ENCODE peak calls at places on chromosome 5, in four cellular contexts. B is upper lobe of left lung, L is suprapubic skin, Z is stomach. I is an unnamed sample.
A peak's percentile ranks its signal among the peaks of the same experiment; 100 is the strongest.

GRCh38 chr5:137078171-137078665 is 420.9 kb downstream of the SPOCK1 start:
- DNase-seq in B (no peak), L (no peak), Z (no peak), I (no peak)

GRCh38 chr5:113195726-113196125 is 219.1 kb downstream of the DCP2 start:
- DNase-seq in B (no peak), L (no peak), Z (no peak), I (no peak)

GRCh38 chr5:67156976-67157583 is 39.5 kb downstream of the CD180 start:
- DNase-seq in B (no peak), L (no peak), Z (peak; percentile 42), I (peak; percentile 45)

GRCh38 chr5:6311568-6312501 is 66.5 kb downstream of the MED10 start:
- DNase-seq in B (peak; percentile 41), L (no peak), Z (no peak), I (no peak)

GRCh38 chr5:150167908-150168307 is 1.3 kb downstream of the CDX1 start:
- DNase-seq in B (no peak), L (no peak), Z (no peak), I (peak; percentile 59)

GRCh38 chr5:135190345-135191083 is 156.5 kb upstream of the PITX1 start:
- DNase-seq in B (peak; percentile 57), L (no peak), Z (no peak), I (no peak)

GRCh38 chr5:149796025-149796424 is 65.9 kb downstream of the PPARGC1B start:
- DNase-seq in B (no peak), L (no peak), Z (no peak), I (no peak)

GRCh38 chr5:14739538-14739937 is 75.0 kb downstream of the OTULIN start:
- DNase-seq in B (no peak), L (no peak), Z (no peak), I (no peak)

GRCh38 chr5:67160985-67161384 is 35.6 kb downstream of the CD180 start:
- DNase-seq in B (no peak), L (no peak), Z (no peak), I (no peak)

GRCh38 chr5:176884571-176884890 is 14.6 kb downstream of the HK3 start:
- DNase-seq in B (no peak), L (no peak), Z (no peak), I (no peak)

GRCh38 chr5:1752881-1753280 is 46.8 kb downstream of the MRPL36 start:
- DNase-seq in B (no peak), L (peak; percentile 68), Z (peak; percentile 20), I (no peak)

GRCh38 chr5:157519579-157520253 is 55.9 kb downstream of the ADAM19 start:
- DNase-seq in B (no peak), L (no peak), Z (no peak), I (peak; percentile 37)
- TF ChIP-seq EP300 in B (no peak), L (no peak), Z (no peak), I (no peak)

GRCh38 chr5:127101533-127101932 is 28.2 kb upstream of the C5orf63 start:
- DNase-seq in B (no peak), L (no peak), Z (no peak), I (no peak)

GRCh38 chr5:127096328-127096993 is 23.2 kb upstream of the C5orf63 start:
- DNase-seq in B (no peak), L (no peak), Z (no peak), I (no peak)

GRCh38 chr5:127094161-127094560 is 20.9 kb upstream of the C5orf63 start:
- DNase-seq in B (no peak), L (no peak), Z (no peak), I (no peak)

GRCh38 chr5:127098246-127098645 is 24.9 kb upstream of the C5orf63 start:
- DNase-seq in B (no peak), L (no peak), Z (no peak), I (no peak)

GRCh38 chr5:127097288-127097687 is 24.0 kb upstream of the C5orf63 start:
- DNase-seq in B (no peak), L (no peak), Z (no peak), I (no peak)
- TF ChIP-seq EP300 in B (no peak), L (no peak), Z (no peak), I (no peak)

DNA sequence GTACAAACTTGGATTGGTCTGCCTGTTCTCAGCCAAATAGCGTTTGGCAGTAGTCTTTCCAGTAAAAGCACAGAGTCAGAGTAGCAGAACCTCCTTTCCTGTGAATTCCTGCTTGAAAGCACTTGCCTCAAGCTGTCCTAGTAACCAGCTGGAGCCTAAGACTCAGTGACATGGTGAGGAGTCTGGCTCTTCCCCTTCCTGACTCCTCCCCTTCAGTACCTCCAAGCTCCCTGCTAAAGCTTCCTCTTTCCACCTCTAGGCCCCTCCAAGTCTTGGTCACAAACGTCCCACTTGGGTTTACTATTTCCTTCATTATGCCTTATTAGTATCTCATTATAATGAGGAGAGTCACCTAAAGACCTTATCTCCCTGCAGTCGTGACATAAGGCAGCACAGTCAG is 21.4 kb upstream of the FAM81B start:
- DNase-seq in B (no peak), L (no peak), Z (no peak), I (no peak)
- TF ChIP-seq EP300 in B (no peak), L (no peak), Z (no peak), I (no peak)

GRCh38 chr5:153900703-153901395 is 137.9 kb downstream of the FAM114A2 start:
- DNase-seq in B (no peak), L (no peak), Z (no peak), I (no peak)
- TF ChIP-seq EP300 in B (no peak), L (no peak), Z (no peak), I (no peak)

DNA sequence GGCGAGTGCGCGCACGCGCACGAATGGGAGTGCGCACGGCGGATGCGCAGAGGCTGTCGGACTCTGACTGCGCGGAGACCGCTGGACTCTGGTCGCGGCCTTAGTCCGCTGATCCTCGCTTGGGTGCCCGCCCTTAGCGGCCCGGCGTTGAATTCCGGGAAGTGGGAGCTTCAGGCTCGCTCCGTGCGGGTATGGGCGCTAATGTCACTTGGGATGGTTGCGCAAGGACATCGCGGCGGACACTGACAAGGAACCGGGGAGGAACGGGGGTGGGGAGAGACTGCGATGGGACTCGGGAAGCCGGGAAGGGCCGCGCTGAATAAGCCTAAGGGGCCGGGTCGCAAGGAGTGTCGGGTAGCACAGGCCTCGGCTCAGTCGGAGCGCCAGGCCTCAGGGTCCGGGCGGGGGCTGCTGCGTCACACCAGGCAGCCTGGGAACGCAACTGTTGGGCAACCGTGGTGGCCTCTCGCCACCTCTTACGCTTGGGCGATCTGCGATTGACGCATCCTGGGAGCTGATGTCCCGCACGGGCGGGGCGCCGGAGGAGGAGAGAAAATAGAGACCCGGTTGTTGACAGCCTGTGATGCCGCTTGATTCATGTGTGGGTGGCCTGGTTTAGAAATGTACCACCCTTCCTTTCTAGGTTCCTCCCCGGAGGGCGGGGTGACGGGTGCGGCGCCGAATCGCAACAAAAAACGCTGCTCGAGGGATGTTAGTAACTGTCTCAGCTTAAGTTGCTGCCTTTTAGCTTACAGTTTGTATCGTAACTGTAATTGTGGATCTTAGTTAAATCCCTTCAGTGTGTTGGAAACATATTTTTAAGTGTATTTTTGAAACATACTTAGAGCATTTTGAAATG is 545 bp upstream of the CHD1 start:
- DNase-seq in B (peak; percentile 96), L (peak; percentile 98), Z (peak; percentile 88), I (peak; percentile 94)
- TF ChIP-seq EP300 in B (no peak), L (peak; percentile 88), Z (peak; percentile 82), I (peak; percentile 35)

GRCh38 chr5:59061377-59061776 is 478.5 kb downstream of the RAB3C start:
- DNase-seq in B (no peak), L (no peak), Z (no peak), I (no peak)
- TF ChIP-seq EP300 in B (no peak), L (no peak), Z (no peak), I (no peak)

GRCh38 chr5:40618926-40619325 is 60.8 kb upstream of the PTGER4 start:
- DNase-seq in B (no peak), L (no peak), Z (no peak), I (no peak)

GRCh38 chr5:40616791-40617190 is 62.9 kb upstream of the PTGER4 start:
- DNase-seq in B (no peak), L (no peak), Z (no peak), I (no peak)

GRCh38 chr5:40619406-40619805 is 60.3 kb upstream of the PTGER4 start:
- DNase-seq in B (no peak), L (no peak), Z (no peak), I (no peak)

GRCh38 chr5:40615586-40616193 is 64.0 kb upstream of the PTGER4 start:
- DNase-seq in B (no peak), L (no peak), Z (no peak), I (no peak)

DNA sequence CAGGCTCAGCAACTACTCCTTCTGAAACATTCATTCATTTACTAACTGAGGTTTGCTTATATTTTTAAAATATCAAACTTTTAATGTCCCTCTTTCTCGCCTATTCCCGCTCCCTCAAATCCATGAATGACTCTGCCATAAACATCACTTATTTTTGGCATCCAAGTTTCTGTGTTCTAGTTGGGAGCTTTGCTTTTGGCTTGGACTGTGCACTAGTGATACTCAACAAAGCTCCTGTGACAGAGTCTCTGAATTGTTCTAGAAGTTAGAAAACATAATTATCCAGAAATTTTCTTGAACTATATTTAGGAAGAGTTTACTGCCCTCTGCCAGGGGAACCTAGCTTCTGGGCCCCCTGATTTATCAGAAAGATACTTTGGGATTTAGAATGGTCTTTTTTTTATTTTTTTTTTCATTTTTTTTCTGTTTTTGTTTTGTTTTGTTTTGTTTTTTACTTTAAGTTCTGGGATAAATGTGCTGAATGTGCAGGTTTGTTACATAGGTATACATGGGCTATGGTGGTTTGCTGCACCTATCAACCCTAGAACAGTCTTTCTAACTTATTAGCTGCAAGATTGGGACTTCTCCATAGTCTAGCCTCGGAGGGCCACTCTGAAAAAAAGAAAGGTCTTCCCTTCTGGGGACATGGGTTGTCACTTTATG is 64.7 kb upstream of the PTGER4 start:
- DNase-seq in B (no peak), L (no peak), Z (no peak), I (no peak)
- TF ChIP-seq EP300 in B (no peak), L (no peak), Z (no peak), I (no peak)

GRCh38 chr5:144742376-144742775 is 571.7 kb downstream of the KCTD16 start:
- DNase-seq in B (no peak), L (no peak), Z (no peak), I (no peak)
- TF ChIP-seq EP300 in B (no peak), L (no peak), Z (no peak), I (no peak)

I was measured in transverse colon.